ENCODE peak calls at places on chromosome 1, in eight cellular contexts. E, N, U, W, G, B, L and I are unnamed samples.

GRCh38 chr1:51574796-51575195 is 42.1 kb upstream of the OSBPL9 start:
- DNase-seq in L (no peak), N (no peak), W (no peak), G (no peak), B (no peak), E (no peak), U (no peak), I (peak; percentile 74)

GRCh38 chr1:198540580-198540979 is at the start of gene ATP6V1G3:
- DNase-seq in B (no peak), G (no peak), N (no peak), L (no peak), W (no peak), E (no peak), U (no peak), I (no peak)

GRCh38 chr1:100799954-100800612 is 80.5 kb downstream of the VCAM1 start:
- DNase-seq in W (no peak), U (no peak), N (no peak), B (no peak), E (no peak), L (peak; percentile 66), G (no peak), I (no peak)

GRCh38 chr1:93129507-93130099 is 50.5 kb downstream of the MTF2 start:
- DNase-seq in N (no peak), G (no peak), W (no peak), L (no peak), B (no peak), U (no peak), E (no peak), I (no peak)

GRCh38 chr1:245990315-245991022 is 516.6 kb downstream of the SMYD3 start:
- DNase-seq in E (no peak), L (no peak), N (peak; percentile 13), G (no peak), W (no peak), U (no peak), B (no peak), I (no peak)

GRCh38 chr1:39758556-39759435 is 12.4 kb downstream of the OXCT2 start:
- DNase-seq in G (no peak), B (no peak), W (no peak), E (no peak), N (no peak), L (no peak), U (no peak), I (no peak)

GRCh38 chr1:206685256-206685748 is 597 bp downstream of the MAPKAPK2 start:
- DNase-seq in U (peak; percentile 65), E (peak; percentile 13), B (no peak), W (peak; percentile 76), G (no peak), N (peak; percentile 45), L (peak; percentile 53), I (no peak)

GRCh38 chr1:55816456-55816794 is 601.3 kb upstream of the USP24 start:
- DNase-seq in L (peak; percentile 37), N (no peak), U (peak; percentile 23), E (no peak), B (no peak), G (no peak), W (no peak), I (no peak)

GRCh38 chr1:37069406-37069805 is 35.1 kb upstream of the GRIK3 start:
- DNase-seq in G (no peak), U (no peak), N (no peak), L (no peak), W (no peak), E (no peak), B (no peak), I (no peak)

GRCh38 chr1:38131024-38131585 is 84.5 kb upstream of the POU3F1 start:
- DNase-seq in W (no peak), L (peak; percentile 42), E (no peak), B (no peak), U (no peak), G (no peak), N (no peak), I (no peak)

GRCh38 chr1:50929376-50929958 is 30.6 kb downstream of the FAF1 start:
- DNase-seq in G (no peak), W (no peak), L (peak; percentile 59), B (no peak), N (no peak), U (no peak), E (peak; percentile 39), I (no peak)

DNA sequence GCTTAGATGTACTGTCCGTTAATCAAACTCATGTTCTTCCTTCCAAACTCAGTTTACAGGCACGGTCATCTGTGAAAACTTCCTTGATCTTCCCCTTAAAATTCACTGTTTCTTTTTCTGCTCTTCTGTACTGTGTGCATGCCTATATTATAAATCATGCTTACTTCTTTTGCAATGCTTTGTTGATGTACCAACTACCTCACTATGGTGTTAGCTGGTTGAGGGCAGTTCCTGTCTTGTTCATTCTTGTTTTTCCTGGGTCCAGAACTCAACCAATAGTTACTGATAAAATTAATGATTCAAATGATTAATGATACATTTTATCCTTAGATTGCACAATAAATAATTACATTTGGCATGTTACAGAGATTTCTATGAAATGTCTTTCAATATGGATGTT is 163.8 kb downstream of the CHRM3 start:
- DNase-seq in W (no peak), L (no peak), B (no peak), N (no peak), U (no peak), E (no peak), G (no peak), I (no peak)
- H3K9me3 ChIP-seq in W (peaks cover 3% of the 10 kb centered on the region), L (peaks cover 5% of the 10 kb centered on the region), B (no peaks in the 10 kb centered on the region), N (no peaks in the 10 kb centered on the region), U (no peaks in the 10 kb centered on the region), E (no peaks in the 10 kb centered on the region), G (no peaks in the 10 kb centered on the region), I (no peaks in the 10 kb centered on the region)

GRCh38 chr1:244442850-244443249 is 8.9 kb downstream of the ADSS2 start:
- DNase-seq in W (no peak), U (no peak), L (no peak), E (no peak), N (no peak), B (no peak), G (no peak), I (no peak)
- TF ChIP-seq POLR2A in W (no peak), U (no peak), L (no peak), E (no peak), N (no peak), B (no peak), G (no peak), I (no peak)

GRCh38 chr1:152858062-152858461 is 1.7 kb upstream of the LCE7A start:
- DNase-seq in G (no peak), E (no peak), N (no peak), W (no peak), B (no peak), U (no peak), L (no peak), I (no peak)
- H3K9me3 ChIP-seq in G (no peaks in the 10 kb centered on the region), E (no peaks in the 10 kb centered on the region), N (no peaks in the 10 kb centered on the region), W (no peaks in the 10 kb centered on the region), B (no peaks in the 10 kb centered on the region), U (no peaks in the 10 kb centered on the region), L (no peaks in the 10 kb centered on the region), I (no peaks in the 10 kb centered on the region)

DNA sequence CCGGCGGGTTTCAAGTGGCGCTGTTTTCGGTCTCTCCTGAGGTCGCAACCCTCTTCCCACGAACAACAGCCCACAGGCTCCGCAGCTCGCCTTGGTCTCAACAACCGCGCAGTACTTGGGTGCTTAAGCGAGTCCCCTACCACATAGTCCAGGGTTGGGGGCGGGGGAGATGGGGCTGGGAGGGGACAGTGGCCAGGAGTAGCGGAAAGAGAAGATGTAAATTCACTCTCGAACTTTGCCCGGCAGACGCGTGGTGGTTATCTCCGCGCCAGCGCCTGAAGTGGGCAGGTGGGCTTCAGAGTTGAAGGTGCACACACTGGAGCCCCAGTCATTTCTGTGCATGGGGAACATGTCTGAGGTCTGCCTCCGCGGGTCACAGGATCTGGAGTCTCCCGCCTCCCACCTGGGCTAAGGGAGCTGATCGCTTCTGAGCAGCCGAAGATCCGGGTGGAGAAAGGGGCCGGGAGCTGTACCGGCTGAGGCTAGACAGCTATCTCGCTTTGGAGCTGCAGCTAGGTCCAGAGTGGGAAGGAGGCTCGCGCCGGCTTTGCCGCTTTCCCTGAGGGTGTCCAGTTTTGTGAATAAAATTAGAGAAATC is 4.3 kb upstream of the FOXD2 start:
- DNase-seq in G (no peak), L (no peak), B (no peak), U (no peak), N (no peak), W (no peak), E (no peak), I (no peak)
- TF ChIP-seq POLR2A in G (no peak), L (no peak), B (no peak), U (no peak), N (no peak), W (no peak), E (no peak), I (no peak)

DNA sequence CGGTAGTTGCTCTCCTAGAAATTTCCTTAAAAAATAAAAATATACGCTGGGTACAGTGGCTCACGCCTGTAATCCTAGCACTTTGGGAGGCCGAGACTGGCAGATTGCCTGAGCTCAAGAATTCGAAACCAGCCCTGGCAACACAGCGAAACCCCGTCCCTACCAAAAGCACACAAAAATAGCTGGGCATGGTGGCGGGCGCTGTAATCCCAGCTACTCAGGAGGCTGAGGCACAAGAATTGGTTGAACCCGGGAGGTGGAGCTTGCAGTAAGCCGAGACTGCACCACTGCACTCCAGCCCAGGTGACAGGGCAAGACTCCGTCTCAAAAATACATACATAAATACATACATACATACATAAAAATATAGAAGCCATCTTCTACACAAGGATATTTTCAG is 262.8 kb downstream of the AKT3 start:
- DNase-seq in G (no peak), U (no peak), N (no peak), B (no peak), E (no peak), L (no peak), W (no peak), I (no peak)
- H3K9me3 ChIP-seq in G (peaks cover 38% of the 10 kb centered on the region), U (no peaks in the 10 kb centered on the region), N (no peaks in the 10 kb centered on the region), B (peaks cover 36% of the 10 kb centered on the region), E (peaks cover 20% of the 10 kb centered on the region), L (peaks cover 5% of the 10 kb centered on the region), W (no peaks in the 10 kb centered on the region), I (no peaks in the 10 kb centered on the region)

DNA sequence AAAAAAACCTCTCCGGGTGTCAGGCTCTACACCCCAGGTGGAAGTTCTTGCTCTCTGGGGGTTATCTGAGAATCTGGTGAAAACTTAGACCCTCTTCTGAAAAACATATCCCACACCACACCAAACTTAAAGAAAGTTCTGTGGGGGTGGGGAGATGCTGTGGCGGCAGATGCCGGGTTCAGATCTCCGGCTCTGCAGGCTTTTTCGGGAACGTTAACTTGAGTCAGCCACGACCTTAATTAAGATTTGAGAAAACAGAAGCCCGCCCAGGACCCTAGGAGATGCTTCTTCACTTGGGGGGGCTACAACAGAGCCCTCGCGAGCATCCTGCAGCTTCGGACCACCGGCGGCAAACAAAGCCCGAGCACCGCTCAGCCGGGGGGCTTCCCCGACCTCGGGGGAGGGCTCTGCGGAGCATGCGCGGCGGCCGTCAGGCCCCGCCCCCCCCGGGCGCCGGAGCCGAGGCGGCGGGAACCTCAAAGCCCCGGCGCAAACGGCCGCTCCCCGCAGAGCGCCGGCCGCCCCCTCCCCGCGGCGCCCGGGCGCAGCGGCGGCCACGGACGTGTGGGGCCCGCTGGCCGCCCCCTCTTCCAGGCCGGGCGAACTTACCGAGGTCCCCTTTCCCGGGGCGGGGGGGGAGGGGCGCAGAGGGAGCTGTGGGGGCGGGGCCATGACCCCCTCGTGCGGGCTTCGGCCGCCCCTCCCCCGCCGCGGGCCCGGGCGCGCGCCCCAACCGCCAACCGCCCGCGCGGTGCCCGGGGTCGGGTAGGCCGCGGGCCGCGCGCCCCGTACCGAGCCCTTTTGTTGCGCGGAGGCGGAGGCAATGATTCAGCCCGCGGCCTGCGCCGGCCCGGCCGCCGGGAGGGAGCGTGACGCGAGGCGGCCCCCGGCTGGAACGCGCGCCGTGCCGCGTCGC is 2.0 kb downstream of the RCC2 start:
- DNase-seq in E (peak; percentile 35), B (peak; percentile 44), W (peak; percentile 94), G (peak; percentile 54), U (peak; percentile 25), L (peak; percentile 36), N (peak; percentile 48), I (peak; percentile 48)
- TF ChIP-seq POLR2A in E (no peak), B (no peak), W (no peak), G (no peak), U (no peak), L (no peak), N (no peak), I (no peak)